ENCODE peak calls at places on chromosomes 12 and 14, in seven cellular contexts. One of them, this sample, is unnamed.
A peak's percentile ranks its signal among the peaks of the same experiment; 100 is the strongest.

GRCh38 chr12:113200016-113200797 is 14.7 kb downstream of the RITA1 start:
- DNase-seq in cardiac muscle cell: no peak
- DNase-seq in ascending aorta: no peak
- DNase-seq in endothelial cell of umbilical vein: no peak
- DNase-seq in BE2C: no peak
- DNase-seq in right lobe of liver: no peak
- DNase-seq in stomach: no peak
- DNase-seq in this sample: no peak

GRCh38 chr12:123912415-123913385 is 59.9 kb downstream of the CCDC92 start:
- DNase-seq in ascending aorta: no peak
- DNase-seq in right lobe of liver: no peak
- DNase-seq in BE2C: peak; percentile 53
- DNase-seq in stomach: no peak
- DNase-seq in cardiac muscle cell: no peak
- DNase-seq in endothelial cell of umbilical vein: no peak
- DNase-seq in this sample: no peak

GRCh38 chr12:29957835-29958234 is 174.1 kb upstream of the TMTC1 start:
- DNase-seq in stomach: no peak
- DNase-seq in cardiac muscle cell: no peak
- DNase-seq in endothelial cell of umbilical vein: peak; percentile 12
- DNase-seq in BE2C: no peak
- DNase-seq in ascending aorta: no peak
- DNase-seq in right lobe of liver: no peak
- DNase-seq in this sample: no peak

GRCh38 chr12:18224745-18225144 is 36.6 kb upstream of the PIK3C2G start:
- DNase-seq in endothelial cell of umbilical vein: no peak
- DNase-seq in right lobe of liver: no peak
- DNase-seq in cardiac muscle cell: peak; percentile 46
- DNase-seq in BE2C: no peak
- DNase-seq in stomach: no peak
- DNase-seq in ascending aorta: no peak
- DNase-seq in this sample: peak; percentile 59

GRCh38 chr14:99675381-99675835 is 8.7 kb upstream of the CYP46A1 start:
- DNase-seq in BE2C: no peak
- DNase-seq in stomach: no peak
- DNase-seq in right lobe of liver: no peak
- DNase-seq in ascending aorta: no peak
- DNase-seq in cardiac muscle cell: no peak
- DNase-seq in endothelial cell of umbilical vein: no peak
- DNase-seq in this sample: no peak

GRCh38 chr12:33052141-33053051 is 155.8 kb upstream of the PKP2 start:
- DNase-seq in stomach: no peak
- DNase-seq in cardiac muscle cell: no peak
- DNase-seq in ascending aorta: no peak
- DNase-seq in right lobe of liver: no peak
- DNase-seq in endothelial cell of umbilical vein: no peak
- DNase-seq in BE2C: no peak
- DNase-seq in this sample: no peak

GRCh38 chr12:8996682-8997405 is 7.5 kb downstream of the KLRG1 start:
- DNase-seq in right lobe of liver: no peak
- DNase-seq in stomach: no peak
- DNase-seq in BE2C: no peak
- DNase-seq in ascending aorta: no peak
- DNase-seq in cardiac muscle cell: no peak
- DNase-seq in endothelial cell of umbilical vein: peak; percentile 91
- DNase-seq in this sample: peak; percentile 61

GRCh38 chr14:27002179-27002578 is 404.3 kb upstream of the NOVA1 start:
- DNase-seq in cardiac muscle cell: no peak
- DNase-seq in right lobe of liver: no peak
- DNase-seq in stomach: no peak
- DNase-seq in endothelial cell of umbilical vein: no peak
- DNase-seq in BE2C: no peak
- DNase-seq in ascending aorta: no peak
- DNase-seq in this sample: peak; percentile 83

GRCh38 chr14:68736519-68736918 is 56.3 kb downstream of the ZFP36L1 start:
- DNase-seq in right lobe of liver: no peak
- DNase-seq in cardiac muscle cell: peak; percentile 54
- DNase-seq in endothelial cell of umbilical vein: no peak
- DNase-seq in stomach: no peak
- DNase-seq in ascending aorta: no peak
- DNase-seq in BE2C: no peak
- DNase-seq in this sample: no peak

GRCh38 chr14:55926007-55926406 is 192.2 kb upstream of the PELI2 start:
- DNase-seq in endothelial cell of umbilical vein: no peak
- DNase-seq in ascending aorta: no peak
- DNase-seq in cardiac muscle cell: no peak
- DNase-seq in stomach: peak; percentile 57
- DNase-seq in BE2C: no peak
- DNase-seq in right lobe of liver: no peak
- DNase-seq in this sample: no peak

GRCh38 chr12:8501720-8502119 is 11.6 kb upstream of the CLEC4D start:
- DNase-seq in BE2C: no peak
- DNase-seq in endothelial cell of umbilical vein: no peak
- DNase-seq in ascending aorta: no peak
- DNase-seq in cardiac muscle cell: no peak
- DNase-seq in stomach: no peak
- DNase-seq in right lobe of liver: no peak
- DNase-seq in this sample: no peak

GRCh38 chr12:8681129-8681902 is 16.5 kb upstream of the RIMKLB start:
- DNase-seq in right lobe of liver: no peak
- DNase-seq in cardiac muscle cell: no peak
- DNase-seq in ascending aorta: peak; percentile 62
- DNase-seq in BE2C: no peak
- DNase-seq in stomach: no peak
- DNase-seq in endothelial cell of umbilical vein: peak; percentile 91
- DNase-seq in this sample: peak; percentile 97

GRCh38 chr12:53674977-53675700 is 744 bp downstream of the ATP5MC2 start:
- DNase-seq in cardiac muscle cell: no peak
- DNase-seq in ascending aorta: no peak
- DNase-seq in stomach: no peak
- DNase-seq in right lobe of liver: no peak
- DNase-seq in endothelial cell of umbilical vein: peak; percentile 21
- DNase-seq in BE2C: no peak
- DNase-seq in this sample: peak; percentile 15

GRCh38 chr14:40099316-40099715 is 667.1 kb upstream of the FBXO33 start:
- DNase-seq in BE2C: no peak
- DNase-seq in ascending aorta: no peak
- DNase-seq in stomach: no peak
- DNase-seq in endothelial cell of umbilical vein: no peak
- DNase-seq in right lobe of liver: no peak
- DNase-seq in cardiac muscle cell: no peak
- DNase-seq in this sample: no peak

GRCh38 chr12:121295123-121295745 is 1.3 kb downstream of the CAMKK2 start:
- DNase-seq in BE2C: no peak
- DNase-seq in cardiac muscle cell: peak; percentile 5
- DNase-seq in right lobe of liver: no peak
- DNase-seq in stomach: no peak
- DNase-seq in ascending aorta: peak; percentile 54
- DNase-seq in endothelial cell of umbilical vein: peak; percentile 26
- DNase-seq in this sample: no peak

GRCh38 chr12:6078378-6079083 is 45.9 kb downstream of the VWF start:
- DNase-seq in cardiac muscle cell: no peak
- DNase-seq in stomach: no peak
- DNase-seq in right lobe of liver: no peak
- DNase-seq in endothelial cell of umbilical vein: no peak
- DNase-seq in BE2C: no peak
- DNase-seq in ascending aorta: no peak
- DNase-seq in this sample: no peak

GRCh38 chr12:124496584-124496983 is 70.8 kb downstream of the NCOR2 start:
- DNase-seq in endothelial cell of umbilical vein: no peak
- DNase-seq in cardiac muscle cell: no peak
- DNase-seq in stomach: no peak
- DNase-seq in BE2C: no peak
- DNase-seq in ascending aorta: no peak
- DNase-seq in right lobe of liver: no peak
- DNase-seq in this sample: no peak

GRCh38 chr14:60183724-60184596 is 18.8 kb upstream of the DHRS7 start:
- DNase-seq in stomach: no peak
- DNase-seq in endothelial cell of umbilical vein: peak; percentile 74
- DNase-seq in cardiac muscle cell: peak; percentile 76
- DNase-seq in BE2C: peak; percentile 24
- DNase-seq in right lobe of liver: no peak
- DNase-seq in ascending aorta: no peak
- DNase-seq in this sample: peak; percentile 72

GRCh38 chr12:6563448-6564050 is 4.5 kb downstream of the NOP2 start:
- DNase-seq in BE2C: peak; percentile 77
- DNase-seq in ascending aorta: peak; percentile 75
- DNase-seq in cardiac muscle cell: peak; percentile 74
- DNase-seq in stomach: peak; percentile 65
- DNase-seq in right lobe of liver: no peak
- DNase-seq in endothelial cell of umbilical vein: peak; percentile 44
- DNase-seq in this sample: peak; percentile 34

GRCh38 chr12:120227233-120228040 is 26.5 kb upstream of the RPLP0 start:
- DNase-seq in cardiac muscle cell: no peak
- DNase-seq in endothelial cell of umbilical vein: no peak
- DNase-seq in right lobe of liver: peak; percentile 80
- DNase-seq in BE2C: no peak
- DNase-seq in ascending aorta: no peak
- DNase-seq in stomach: no peak
- DNase-seq in this sample: no peak

GRCh38 chr14:101224356-101225115 is 321.0 kb upstream of the RTL1 start:
- DNase-seq in stomach: no peak
- DNase-seq in endothelial cell of umbilical vein: no peak
- DNase-seq in cardiac muscle cell: no peak
- DNase-seq in right lobe of liver: peak; percentile 20
- DNase-seq in BE2C: peak; percentile 88
- DNase-seq in ascending aorta: peak; percentile 30
- DNase-seq in this sample: no peak

GRCh38 chr14:52950898-52951729 is at the start of gene FERMT2:
- DNase-seq in stomach: peak; percentile 86
- DNase-seq in BE2C: peak; percentile 95
- DNase-seq in endothelial cell of umbilical vein: peak; percentile 87
- DNase-seq in cardiac muscle cell: peak; percentile 96
- DNase-seq in ascending aorta: peak; percentile 92
- DNase-seq in right lobe of liver: peak; percentile 92
- DNase-seq in this sample: peak; percentile 35
- TF ChIP-seq CTCF in stomach: no peak
- TF ChIP-seq CTCF in BE2C: no peak
- TF ChIP-seq CTCF in endothelial cell of umbilical vein: no peak
- TF ChIP-seq CTCF in cardiac muscle cell: no peak
- TF ChIP-seq CTCF in ascending aorta: no peak
- TF ChIP-seq CTCF in right lobe of liver: no peak
- TF ChIP-seq CTCF in this sample: no peak

GRCh38 chr12:49093746-49094103 is 876 bp downstream of the DHH start:
- DNase-seq in stomach: no peak
- DNase-seq in cardiac muscle cell: peak; percentile 28
- DNase-seq in BE2C: no peak
- DNase-seq in right lobe of liver: no peak
- DNase-seq in ascending aorta: no peak
- DNase-seq in endothelial cell of umbilical vein: peak; percentile 49
- DNase-seq in this sample: no peak
- H3K27me3 ChIP-seq in stomach: peaks cover 61% of the 10 kb centered on the region
- H3K27me3 ChIP-seq in cardiac muscle cell: peaks cover 71% of the 10 kb centered on the region
- H3K27me3 ChIP-seq in BE2C: peaks cover 66% of the 10 kb centered on the region
- H3K27me3 ChIP-seq in right lobe of liver: peaks cover 16% of the 10 kb centered on the region
- H3K27me3 ChIP-seq in ascending aorta: peaks cover 10% of the 10 kb centered on the region
- H3K27me3 ChIP-seq in endothelial cell of umbilical vein: no peaks in the 10 kb centered on the region
- H3K27me3 ChIP-seq in this sample: peaks cover 47% of the 10 kb centered on the region

DNA sequence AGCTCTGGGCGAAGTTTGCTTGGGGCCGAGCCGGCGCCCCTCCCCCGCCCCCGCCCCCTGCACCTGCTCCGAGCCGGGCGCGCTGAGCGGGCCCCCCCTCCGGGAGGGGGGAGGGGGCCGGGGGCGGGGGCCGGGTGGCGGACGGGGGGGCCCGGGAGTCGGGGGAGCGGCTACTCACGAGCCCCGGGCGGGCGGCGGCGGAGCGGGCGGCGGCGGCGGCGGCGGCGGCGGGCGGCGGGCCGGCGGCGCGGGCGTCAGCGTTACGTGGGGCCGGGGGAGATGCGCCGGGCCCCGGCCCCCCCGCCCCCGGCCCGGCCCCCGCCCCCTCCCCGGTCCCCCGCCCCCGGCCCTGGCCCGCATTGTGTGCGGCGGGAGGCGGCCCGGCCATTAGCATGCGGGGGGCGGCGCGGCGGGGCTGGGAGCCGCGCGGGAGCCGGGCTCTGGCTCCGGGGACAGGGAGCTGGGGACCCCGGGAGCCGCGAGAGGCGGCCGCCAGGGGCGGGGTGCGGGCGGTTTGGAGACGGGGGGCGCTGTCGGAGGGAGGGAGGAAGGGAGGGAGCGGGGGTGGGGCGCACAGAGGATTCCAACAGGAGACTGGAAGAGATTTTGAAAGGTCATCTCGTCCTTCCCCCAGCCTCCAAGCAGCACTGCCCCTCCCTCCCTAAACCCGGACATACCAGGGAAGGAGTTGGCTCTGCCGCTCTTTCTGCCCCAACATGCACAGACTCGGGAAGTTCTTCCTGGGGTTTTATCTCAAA is at the start of gene ZNF219:
- DNase-seq in cardiac muscle cell: peak; percentile 81
- DNase-seq in ascending aorta: peak; percentile 82
- DNase-seq in endothelial cell of umbilical vein: peak; percentile 39
- DNase-seq in stomach: peak; percentile 53
- DNase-seq in BE2C: peak; percentile 48
- DNase-seq in right lobe of liver: no peak
- DNase-seq in this sample: peak; percentile 82
- TF ChIP-seq CTCF in cardiac muscle cell: no peak
- TF ChIP-seq CTCF in ascending aorta: no peak
- TF ChIP-seq CTCF in endothelial cell of umbilical vein: no peak
- TF ChIP-seq CTCF in stomach: no peak
- TF ChIP-seq CTCF in BE2C: no peak
- TF ChIP-seq CTCF in right lobe of liver: no peak
- TF ChIP-seq CTCF in this sample: peak; percentile 2

GRCh38 chr14:106067935-106068334 is 541.6 kb downstream of the TMEM121 start:
- DNase-seq in BE2C: no peak
- DNase-seq in ascending aorta: no peak
- DNase-seq in endothelial cell of umbilical vein: no peak
- DNase-seq in stomach: no peak
- DNase-seq in cardiac muscle cell: no peak
- DNase-seq in right lobe of liver: no peak
- DNase-seq in this sample: no peak
- H3K27me3 ChIP-seq in BE2C: peaks cover 34% of the 10 kb centered on the region
- H3K27me3 ChIP-seq in ascending aorta: no peaks in the 10 kb centered on the region
- H3K27me3 ChIP-seq in endothelial cell of umbilical vein: no peaks in the 10 kb centered on the region
- H3K27me3 ChIP-seq in stomach: no peaks in the 10 kb centered on the region
- H3K27me3 ChIP-seq in cardiac muscle cell: no peaks in the 10 kb centered on the region
- H3K27me3 ChIP-seq in right lobe of liver: no peaks in the 10 kb centered on the region
- H3K27me3 ChIP-seq in this sample: no peaks in the 10 kb centered on the region

GRCh38 chr12:114692558-114693531 is 8.9 kb upstream of the TBX3 start:
- DNase-seq in endothelial cell of umbilical vein: no peak
- DNase-seq in cardiac muscle cell: no peak
- DNase-seq in BE2C: no peak
- DNase-seq in stomach: no peak
- DNase-seq in ascending aorta: no peak
- DNase-seq in right lobe of liver: no peak
- DNase-seq in this sample: no peak
- TF ChIP-seq CTCF in endothelial cell of umbilical vein: no peak
- TF ChIP-seq CTCF in cardiac muscle cell: no peak
- TF ChIP-seq CTCF in BE2C: no peak
- TF ChIP-seq CTCF in stomach: no peak
- TF ChIP-seq CTCF in ascending aorta: no peak
- TF ChIP-seq CTCF in right lobe of liver: no peak
- TF ChIP-seq CTCF in this sample: no peak